ENCODE peak calls at places on chromosome 21, in four cellular contexts. X is neuronal stem cell, M is hepatocyte, E is fibroblast of lung. K is an unnamed sample.
A peak's percentile ranks its signal among the peaks of the same experiment; 100 is the strongest.

GRCh38 chr21:35342440-35342839 is 293.3 kb upstream of the RUNX1 start:
- DNase-seq in E (no peak), X (no peak), M (no peak), K (no peak)

GRCh38 chr21:36456714-36457399 is 23.1 kb downstream of the CLDN14 start:
- DNase-seq in X (no peak), E (peak; percentile 20), M (no peak), K (no peak)

GRCh38 chr21:25361765-25362164 is 245.5 kb downstream of the MRPL39 start:
- DNase-seq in E (no peak), X (no peak), M (no peak), K (no peak)

GRCh38 chr21:43304206-43304605 is 122.7 kb downstream of the SIK1 start:
- DNase-seq in E (no peak), X (no peak), M (no peak), K (no peak)

GRCh38 chr21:37704751-37705150 is 211.5 kb downstream of the KCNJ6 start:
- DNase-seq in E (no peak), M (no peak), X (no peak), K (no peak)

GRCh38 chr21:18468775-18469174 is 65.2 kb upstream of the TMPRSS15 start:
- DNase-seq in M (peak; percentile 8), E (no peak), X (no peak), K (no peak)

GRCh38 chr21:29074007-29074376 is 544 bp upstream of the CCT8 start:
- DNase-seq in X (no peak), E (no peak), M (no peak), K (no peak)

GRCh38 chr21:29130234-29130993 is at the start of gene MAP3K7CL:
- DNase-seq in X (no peak), M (peak; percentile 21), E (peak; percentile 100), K (no peak)

GRCh38 chr21:30839304-30839703 is 9.7 kb upstream of the KRTAP7-1 start:
- DNase-seq in E (no peak), M (peak; percentile 78), X (peak; percentile 27), K (peak; percentile 75)

GRCh38 chr21:43775795-43776430 is at the start of gene CSTB:
- DNase-seq in X (no peak), E (peak; percentile 50), M (peak; percentile 89), K (peak; percentile 90)

GRCh38 chr21:34128124-34128523 is 54.7 kb downstream of the MRPS6 start:
- DNase-seq in X (no peak), M (no peak), E (no peak), K (peak; percentile 12)

GRCh38 chr21:14120091-14120734 is 90.5 kb downstream of the LIPI start:
- DNase-seq in X (peak; percentile 11), M (peak; percentile 33), E (no peak), K (peak; percentile 59)

GRCh38 chr21:27769763-27770162 is 802.9 kb upstream of the ADAMTS5 start:
- DNase-seq in E (no peak), M (no peak), X (no peak), K (no peak)

GRCh38 chr21:26659181-26659580 is 86.1 kb upstream of the CYYR1 start:
- DNase-seq in M (no peak), E (no peak), X (no peak), K (no peak)

GRCh38 chr21:44932366-44933181 is 7.3 kb upstream of the SLX9 start:
- DNase-seq in X (no peak), E (no peak), M (peak; percentile 76), K (peak; percentile 66)

GRCh38 chr21:41673596-41674335 is 93.1 kb downstream of the RIPK4 start:
- DNase-seq in E (no peak), M (no peak), X (no peak), K (no peak)
- H2AFZ ChIP-seq in E (no peak overlapping the region), M (no peak overlapping the region), X (no peak overlapping the region), K (peak overlapping the region; percentile 4)

GRCh38 chr21:16422702-16423101 is 692.9 kb downstream of the USP25 start:
- DNase-seq in M (no peak), E (peak; percentile 46), X (no peak), K (no peak)

GRCh38 chr21:16423921-16424320 is 694.1 kb downstream of the USP25 start:
- DNase-seq in E (no peak), M (no peak), X (no peak), K (no peak)

GRCh38 chr21:16426936-16427335 is 697.2 kb downstream of the USP25 start:
- DNase-seq in E (peak; percentile 64), X (no peak), M (no peak), K (no peak)

GRCh38 chr21:16425297-16425696 is 695.5 kb downstream of the USP25 start:
- DNase-seq in E (no peak), M (no peak), X (no peak), K (no peak)

DNA sequence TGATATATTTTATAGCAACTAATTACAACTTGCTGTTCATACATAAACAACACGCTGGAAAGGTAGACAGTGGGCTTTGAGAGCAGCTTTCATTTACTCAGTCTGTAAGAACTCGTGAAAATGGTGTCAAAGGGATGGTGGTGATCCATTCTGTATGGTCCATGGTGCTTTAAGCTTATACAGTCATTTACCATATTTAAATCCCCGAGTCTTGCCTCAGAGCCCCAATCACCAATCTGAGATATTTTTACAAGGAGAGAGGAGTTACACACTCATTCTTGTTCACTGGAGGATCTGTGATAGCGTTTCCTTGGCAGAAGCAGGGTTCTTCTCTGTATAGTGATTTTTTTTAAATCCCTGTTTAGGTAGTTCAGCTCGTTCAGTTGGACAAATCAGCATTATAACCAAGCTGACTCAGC is 694.6 kb downstream of the USP25 start:
- DNase-seq in X (no peak), M (no peak), E (peak; percentile 75), K (no peak)
- H3K4me3 ChIP-seq in X (no peak overlapping the region), M (no peak overlapping the region), E (peak overlapping the region; percentile 10), K (no peak overlapping the region)

DNA sequence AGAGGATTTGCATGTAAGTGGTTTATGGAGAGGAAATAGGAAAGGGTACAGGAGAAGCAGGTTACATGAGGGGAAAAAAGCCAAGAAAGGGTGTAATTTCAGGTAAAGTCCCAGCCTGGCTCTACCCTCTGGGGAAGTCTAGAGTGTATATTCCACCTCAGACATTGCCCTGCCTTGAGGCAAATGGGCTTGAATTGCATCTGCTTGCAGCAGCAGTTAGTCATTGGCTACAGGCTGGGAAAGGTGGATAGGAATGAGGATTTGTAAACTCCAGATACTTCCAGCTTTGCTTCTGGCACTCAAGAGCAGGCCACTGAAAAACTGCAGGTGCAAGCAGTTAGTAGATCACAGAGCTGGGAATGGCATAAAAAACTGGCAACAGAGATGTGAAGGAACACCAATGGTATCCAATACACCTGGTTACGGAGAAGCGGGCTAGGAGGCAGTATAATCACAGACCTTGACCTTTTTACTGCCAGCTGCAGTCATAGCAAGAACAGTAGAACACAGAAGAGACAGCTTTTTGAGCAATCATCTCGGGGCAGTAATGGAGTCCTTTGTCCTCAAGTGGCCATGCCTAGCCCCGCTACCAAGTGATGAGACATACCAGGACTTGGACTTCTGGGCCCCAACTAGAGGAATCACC is 226.9 kb upstream of the NRIP1 start:
- DNase-seq in E (no peak), M (no peak), X (no peak), K (no peak)
- H2AFZ ChIP-seq in E (no peak overlapping the region), M (no peak overlapping the region), X (no peak overlapping the region), K (no peak overlapping the region)

GRCh38 chr21:45983981-45984551 is 2.5 kb downstream of the COL6A1 start:
- DNase-seq in M (no peak), E (no peak), X (no peak), K (no peak)
- H3K4me3 ChIP-seq in M (no peak overlapping the region), E (peak overlapping the region; percentile 76), X (no peak overlapping the region), K (no peak overlapping the region)

DNA sequence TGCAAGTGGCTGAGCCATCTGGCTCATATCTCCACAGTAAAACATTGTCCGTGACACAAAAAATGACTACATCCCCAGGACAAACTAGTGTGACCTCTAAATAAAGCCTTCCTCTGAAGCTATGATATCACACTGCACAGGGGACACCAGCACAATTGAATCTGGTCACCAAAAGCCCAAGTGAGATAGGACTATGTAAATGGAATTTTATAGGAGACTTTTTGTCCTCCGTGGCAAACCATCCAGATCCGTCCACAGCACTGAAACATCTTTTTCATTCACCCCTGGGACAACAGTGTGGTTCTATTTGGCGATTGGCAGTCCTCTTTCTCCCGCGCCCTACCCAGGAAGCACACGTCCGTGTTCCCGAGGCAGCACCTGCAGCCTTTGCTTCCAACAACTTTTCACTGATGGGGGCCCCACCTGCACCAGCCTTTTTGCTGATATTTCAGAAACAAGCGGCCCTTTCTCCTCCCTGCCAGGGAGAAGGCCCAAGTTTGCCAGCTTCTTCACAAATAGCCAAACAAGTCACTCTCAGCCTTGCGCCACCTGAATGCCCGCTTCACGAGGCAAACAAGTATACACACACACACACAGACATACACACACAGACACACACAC is 47.4 kb downstream of the OLIG1 start:
- DNase-seq in M (no peak), X (no peak), E (no peak), K (no peak)
- H2AFZ ChIP-seq in M (no peak overlapping the region), X (no peak overlapping the region), E (no peak overlapping the region), K (no peak overlapping the region)

DNA sequence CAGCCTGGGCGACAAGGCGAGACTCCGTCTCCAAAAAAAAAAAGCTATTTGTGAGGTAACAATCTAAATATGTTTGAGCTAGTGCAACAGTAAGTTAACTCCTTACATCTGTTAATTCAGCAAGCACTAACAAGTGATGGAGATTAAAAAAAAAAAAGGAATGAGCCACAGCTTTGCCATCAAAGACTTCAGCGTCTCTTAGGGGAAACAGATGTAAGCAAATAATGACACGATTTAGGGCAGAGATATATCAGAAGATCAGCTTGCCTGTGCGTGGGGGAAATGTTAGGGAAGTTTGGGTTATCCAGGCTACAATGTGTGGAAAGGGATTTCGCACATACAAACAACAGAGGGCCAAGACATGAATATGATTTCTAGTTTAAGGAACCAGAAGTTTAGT is 2.2 kb upstream of the BRWD1 start:
- DNase-seq in E (no peak), X (no peak), M (no peak), K (no peak)
- H3K4me3 ChIP-seq in E (no peak overlapping the region), X (no peak overlapping the region), M (no peak overlapping the region), K (no peak overlapping the region)

DNA sequence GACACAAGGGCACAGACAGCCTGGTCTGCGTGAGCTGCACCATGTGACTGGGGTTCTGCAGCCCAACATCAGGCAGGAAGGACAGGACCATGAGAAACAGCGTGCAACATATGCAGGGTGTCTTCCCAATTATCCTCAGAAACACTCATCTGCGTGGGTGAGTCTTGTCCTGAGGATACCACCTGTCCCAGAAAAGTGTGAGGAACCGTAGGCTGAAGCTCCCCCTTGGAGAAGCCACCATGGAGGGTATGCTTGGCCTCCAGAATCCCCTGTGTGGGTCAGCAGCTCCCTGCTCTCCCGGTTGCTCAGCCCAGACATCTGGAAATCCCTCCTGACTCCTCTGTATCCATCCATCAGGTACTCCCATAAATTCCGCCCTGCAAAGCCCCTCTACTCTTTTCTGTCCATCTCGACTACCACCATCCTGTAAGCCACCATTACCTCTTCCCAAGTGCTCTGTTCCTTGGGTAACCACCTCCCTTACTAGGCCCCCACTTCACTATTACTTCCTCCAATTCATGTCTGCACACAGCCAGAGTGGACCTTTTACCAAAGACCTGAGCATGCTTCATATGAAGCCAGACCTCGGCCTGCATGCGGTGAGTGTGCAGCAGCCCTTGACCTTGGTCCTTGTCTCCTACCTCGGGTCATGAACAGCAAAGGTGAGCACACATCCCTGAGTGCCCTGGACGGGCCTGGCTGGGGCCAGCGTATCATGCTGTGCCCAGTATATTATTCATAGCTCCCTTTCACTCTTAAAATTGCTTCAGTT is 33.1 kb downstream of the ETS2 start:
- DNase-seq in E (no peak), M (no peak), X (no peak), K (no peak)
- H2AFZ ChIP-seq in E (no peak overlapping the region), M (no peak overlapping the region), X (no peak overlapping the region), K (no peak overlapping the region)

GRCh38 chr21:22056904-22057303 is 1058.7 kb downstream of the NCAM2 start:
- DNase-seq in E (no peak), M (no peak), X (no peak), K (no peak)
- H3K4me3 ChIP-seq in E (no peak overlapping the region), M (no peak overlapping the region), X (no peak overlapping the region), K (no peak overlapping the region)